ENCODE peak calls at places on chromosomes 3 and 15, in seven cellular contexts. One of them, this sample, is unnamed.

GRCh38 chr15:100973351-100974034 is 54.3 kb downstream of the LRRK1 start:
- DNase-seq in MCF 10A: no peak
- DNase-seq in spleen: no peak
- DNase-seq in fibroblast of pulmonary artery: no peak
- DNase-seq in epithelial cell of proximal tubule: no peak
- DNase-seq in effector CD4-positive, alpha-beta T cell: no peak
- DNase-seq in stimulated activated CD8-positive, alpha-beta memory T cell treated with anti-CD3 and anti-CD28 coated beads, Interleukin-2, amount 100 ng/mL, for 48 hours: no peak
- DNase-seq in this sample: no peak

GRCh38 chr3:118882353-118882947 is 152.2 kb downstream of the IGSF11 start:
- DNase-seq in epithelial cell of proximal tubule: peak
- DNase-seq in stimulated activated CD8-positive, alpha-beta memory T cell treated with anti-CD3 and anti-CD28 coated beads, Interleukin-2, amount 100 ng/mL, for 48 hours: peak
- DNase-seq in fibroblast of pulmonary artery: peak
- DNase-seq in effector CD4-positive, alpha-beta T cell: peak
- DNase-seq in spleen: no peak
- DNase-seq in MCF 10A: peak
- DNase-seq in this sample: peak

GRCh38 chr3:51953445-51953844 is 1.7 kb upstream of the GPR62 start:
- DNase-seq in MCF 10A: peak
- DNase-seq in fibroblast of pulmonary artery: peak
- DNase-seq in effector CD4-positive, alpha-beta T cell: no peak
- DNase-seq in epithelial cell of proximal tubule: no peak
- DNase-seq in spleen: no peak
- DNase-seq in stimulated activated CD8-positive, alpha-beta memory T cell treated with anti-CD3 and anti-CD28 coated beads, Interleukin-2, amount 100 ng/mL, for 48 hours: no peak
- DNase-seq in this sample: no peak

GRCh38 chr3:192835818-192836468 is 81.7 kb downstream of the MB21D2 start:
- DNase-seq in MCF 10A: no peak
- DNase-seq in fibroblast of pulmonary artery: peak
- DNase-seq in stimulated activated CD8-positive, alpha-beta memory T cell treated with anti-CD3 and anti-CD28 coated beads, Interleukin-2, amount 100 ng/mL, for 48 hours: no peak
- DNase-seq in effector CD4-positive, alpha-beta T cell: no peak
- DNase-seq in epithelial cell of proximal tubule: peak
- DNase-seq in spleen: no peak
- DNase-seq in this sample: peak

GRCh38 chr3:128647307-128647706 is 3.3 kb downstream of the RPN1 start:
- DNase-seq in epithelial cell of proximal tubule: no peak
- DNase-seq in fibroblast of pulmonary artery: no peak
- DNase-seq in effector CD4-positive, alpha-beta T cell: no peak
- DNase-seq in stimulated activated CD8-positive, alpha-beta memory T cell treated with anti-CD3 and anti-CD28 coated beads, Interleukin-2, amount 100 ng/mL, for 48 hours: no peak
- DNase-seq in spleen: no peak
- DNase-seq in MCF 10A: no peak
- DNase-seq in this sample: no peak

GRCh38 chr15:32677238-32677750 is 35.8 kb downstream of the SCG5 start:
- DNase-seq in epithelial cell of proximal tubule: no peak
- DNase-seq in fibroblast of pulmonary artery: no peak
- DNase-seq in MCF 10A: peak
- DNase-seq in stimulated activated CD8-positive, alpha-beta memory T cell treated with anti-CD3 and anti-CD28 coated beads, Interleukin-2, amount 100 ng/mL, for 48 hours: no peak
- DNase-seq in spleen: no peak
- DNase-seq in effector CD4-positive, alpha-beta T cell: no peak
- DNase-seq in this sample: peak

GRCh38 chr15:25188551-25189101 is 233.8 kb downstream of the SNRPN start:
- DNase-seq in fibroblast of pulmonary artery: no peak
- DNase-seq in effector CD4-positive, alpha-beta T cell: no peak
- DNase-seq in stimulated activated CD8-positive, alpha-beta memory T cell treated with anti-CD3 and anti-CD28 coated beads, Interleukin-2, amount 100 ng/mL, for 48 hours: no peak
- DNase-seq in spleen: no peak
- DNase-seq in epithelial cell of proximal tubule: no peak
- DNase-seq in MCF 10A: no peak
- DNase-seq in this sample: no peak

GRCh38 chr3:187922704-187923393 is 177.6 kb upstream of the BCL6 start:
- DNase-seq in epithelial cell of proximal tubule: no peak
- DNase-seq in effector CD4-positive, alpha-beta T cell: no peak
- DNase-seq in fibroblast of pulmonary artery: peak
- DNase-seq in stimulated activated CD8-positive, alpha-beta memory T cell treated with anti-CD3 and anti-CD28 coated beads, Interleukin-2, amount 100 ng/mL, for 48 hours: no peak
- DNase-seq in spleen: no peak
- DNase-seq in MCF 10A: no peak
- DNase-seq in this sample: no peak